ENCODE peak calls at places on chromosomes 12 and 14, in seven cellular contexts. Y is SK-N-SH, X is transverse colon, E is neuronal stem cell, N is uterus, U is mesendoderm, L is left lung. H is an unnamed sample. For H3K36me3 and H3K4me1, the result is how much of the 10 kb centered on the place peaks cover.

GRCh38 chr14:72892879-72893635 is 844 bp downstream of the DPF3 start:
- DNase-seq in L (peak), E (no peak), Y (peak), X (peak), N (peak), U (no peak), H (no peak)

GRCh38 chr14:87332001-87332400 is 661.0 kb downstream of the GALC start:
- DNase-seq in L (no peak), U (no peak), E (no peak), X (no peak), Y (no peak), N (no peak), H (no peak)

GRCh38 chr14:52351561-52352491 is 37.7 kb downstream of the PTGER2 start:
- DNase-seq in E (no peak), N (peak), U (no peak), Y (no peak), X (no peak), L (no peak), H (no peak)

GRCh38 chr12:45299132-45299692 is 83.3 kb downstream of the ANO6 start:
- DNase-seq in X (no peak), L (no peak), N (no peak), Y (no peak), U (peak), E (no peak), H (no peak)

GRCh38 chr14:83006071-83006670 is 1472.5 kb upstream of the SEL1L start:
- DNase-seq in L (no peak), N (no peak), U (peak), E (no peak), Y (no peak), X (no peak), H (no peak)

GRCh38 chr12:2775431-2775830 is 19.3 kb upstream of the FKBP4 start:
- DNase-seq in Y (no peak), N (no peak), U (no peak), X (no peak), L (no peak), E (no peak), H (no peak)

GRCh38 chr12:46386360-46386867 is 13.8 kb upstream of the SLC38A2 start:
- DNase-seq in E (no peak), L (no peak), N (no peak), Y (no peak), U (no peak), X (no peak), H (no peak)

GRCh38 chr12:126493366-126494108 is 1428.3 kb downstream of the AACS start:
- DNase-seq in L (no peak), X (no peak), N (no peak), Y (peak), U (peak), E (no peak), H (no peak)

GRCh38 chr14:93161411-93161940 is 23.2 kb downstream of the MOAP1 start:
- DNase-seq in Y (no peak), U (no peak), L (no peak), E (no peak), N (no peak), X (no peak), H (no peak)

GRCh38 chr12:66901136-66901932 is 222.5 kb upstream of the GRIP1 start:
- DNase-seq in U (no peak), X (no peak), E (no peak), L (no peak), Y (no peak), N (no peak), H (no peak)

GRCh38 chr12:78759387-78759786 is 105.2 kb upstream of the SYT1 start:
- DNase-seq in L (no peak), X (no peak), N (no peak), Y (no peak), U (peak), E (no peak), H (no peak)

GRCh38 chr14:74941676-74942097 is 13.7 kb downstream of the PGF start:
- DNase-seq in U (no peak), E (no peak), L (peak), X (peak), Y (no peak), N (peak), H (no peak)

GRCh38 chr14:50985124-50985815 is 41.0 kb upstream of the PYGL start:
- DNase-seq in X (no peak), N (no peak), E (no peak), U (no peak), L (no peak), Y (no peak), H (no peak)

GRCh38 chr14:65239143-65239672 is 136.9 kb upstream of the MAX start:
- DNase-seq in Y (no peak), U (peak), X (peak), N (no peak), E (no peak), L (no peak), H (no peak)

GRCh38 chr14:90426663-90427062 is 29.8 kb downstream of the CALM1 start:
- DNase-seq in X (peak), L (no peak), Y (peak), E (no peak), N (no peak), U (no peak), H (no peak)

GRCh38 chr12:5035618-5036017 is 8.1 kb upstream of the KCNA5 start:
- DNase-seq in X (no peak), N (no peak), U (no peak), Y (no peak), L (no peak), E (no peak), H (no peak)

GRCh38 chr14:61128382-61129167 is 147.5 kb downstream of the SLC38A6 start:
- DNase-seq in Y (no peak), U (no peak), X (no peak), E (no peak), L (no peak), N (no peak), H (no peak)

GRCh38 chr14:54902143-54902520 is 494 bp downstream of the GCH1 start:
- DNase-seq in N (peak), Y (peak), X (peak), U (peak), E (peak), L (peak), H (no peak)

GRCh38 chr12:67920432-67920831 is 68.8 kb upstream of the IFNG-AS1 start:
- DNase-seq in U (no peak), Y (no peak), X (no peak), E (no peak), L (no peak), N (no peak), H (no peak)

GRCh38 chr14:87615822-87616679 is 376.9 kb downstream of the GALC start:
- DNase-seq in N (peak), E (peak), L (no peak), X (peak), Y (peak), U (peak), H (peak)

GRCh38 chr12:28767836-28768348 is 381.2 kb upstream of the FAR2 start:
- DNase-seq in N (no peak), L (no peak), U (no peak), E (no peak), X (no peak), Y (no peak), H (no peak)

GRCh38 chr14:24409956-24410355 is 11.2 kb downstream of the NYNRIN start:
- DNase-seq in E (no peak), N (no peak), X (no peak), U (no peak), Y (no peak), L (no peak), H (no peak)

GRCh38 chr12:25377475-25378179 is 126.9 kb upstream of the KRAS start:
- DNase-seq in Y (no peak), X (no peak), L (no peak), E (no peak), N (no peak), U (peak), H (no peak)

GRCh38 chr12:114450511-114451300 is 44.8 kb upstream of the TBX5 start:
- DNase-seq in E (no peak), L (no peak), X (no peak), N (no peak), Y (no peak), U (peak), H (no peak)
- H3K36me3 ChIP-seq in E (under half), L (under half), X (under half), N (under half), Y (under half), U (under half), H (under half)

DNA sequence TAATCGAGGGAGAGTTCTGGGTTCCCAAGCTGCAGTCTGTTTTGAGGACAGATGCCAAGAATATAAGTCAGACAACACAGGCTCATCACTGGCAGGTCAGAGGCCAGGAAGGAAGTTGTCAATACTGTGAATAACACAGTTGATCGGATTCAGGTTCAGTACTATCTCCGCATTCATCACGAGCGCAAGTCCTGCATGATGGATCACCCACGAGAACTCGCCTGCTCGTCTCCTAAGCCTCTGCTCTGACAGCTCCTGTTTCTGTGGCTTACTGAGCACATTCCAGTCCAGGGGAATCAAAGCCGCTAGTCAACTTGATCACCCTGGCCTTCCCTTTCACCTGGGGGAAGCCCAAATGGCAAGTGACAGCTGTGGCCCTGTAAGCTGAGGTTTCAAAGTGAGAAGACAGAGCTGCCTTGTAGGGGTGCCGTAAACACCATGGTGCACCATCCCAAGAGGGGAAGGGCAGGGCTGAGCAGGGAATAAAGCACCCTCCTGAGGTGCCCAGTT is 60.1 kb upstream of the DICER1 start:
- DNase-seq in L (no peak), N (no peak), Y (no peak), U (peak), X (no peak), E (no peak), H (no peak)
- H3K27ac ChIP-seq in L (no peak), N (no peak), Y (no peak), U (no peak), X (no peak), E (no peak), H (no peak)

DNA sequence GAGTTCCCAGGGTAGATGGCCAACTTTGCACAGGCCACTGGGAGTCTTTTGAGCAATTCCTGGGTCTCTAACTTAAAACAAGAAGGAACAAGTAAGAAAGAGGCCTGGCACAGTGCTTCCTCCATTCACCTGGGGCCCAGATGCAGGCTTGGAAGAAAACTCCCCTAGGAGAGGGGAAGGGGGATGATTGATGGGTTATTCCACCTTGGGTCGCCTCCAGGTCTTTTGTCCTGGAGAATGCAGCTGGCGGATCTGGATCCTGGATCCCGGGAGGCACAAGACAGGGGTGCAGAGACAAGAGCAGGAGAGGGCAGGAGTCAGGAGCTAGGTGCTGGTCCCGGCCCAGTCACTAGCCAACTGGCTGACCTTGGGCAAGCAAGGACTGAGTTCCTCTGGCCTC is 74.5 kb downstream of the ESRRB start:
- DNase-seq in X (no peak), E (no peak), L (no peak), Y (no peak), N (no peak), U (no peak), H (no peak)
- H3K4me1 ChIP-seq in X (under half), E (under half), L (under half), Y (under half), N (under half), U (under half), H (under half)

GRCh38 chr12:40105515-40106201 is at the start of gene SLC2A13:
- DNase-seq in X (peak), Y (peak), E (peak), L (peak), U (peak), N (peak), H (no peak)
- H3K36me3 ChIP-seq in X (under half), Y (under half), E (under half), L (under half), U (under half), N (under half), H (under half)

GRCh38 chr12:65152586-65152985 is 16.8 kb upstream of the LEMD3 start:
- DNase-seq in L (no peak), E (no peak), X (no peak), N (no peak), Y (no peak), U (no peak), H (no peak)
- H3K27ac ChIP-seq in L (no peak), E (no peak), X (no peak), N (no peak), Y (no peak), U (no peak), H (no peak)

GRCh38 chr12:104296718-104297117 is 6.8 kb upstream of the EID3 start:
- DNase-seq in X (no peak), N (no peak), Y (no peak), L (no peak), U (no peak), E (no peak), H (no peak)
- H3K4me1 ChIP-seq in X (under half), N (under half), Y (under half), L (under half), U (under half), E (under half), H (under half)

DNA sequence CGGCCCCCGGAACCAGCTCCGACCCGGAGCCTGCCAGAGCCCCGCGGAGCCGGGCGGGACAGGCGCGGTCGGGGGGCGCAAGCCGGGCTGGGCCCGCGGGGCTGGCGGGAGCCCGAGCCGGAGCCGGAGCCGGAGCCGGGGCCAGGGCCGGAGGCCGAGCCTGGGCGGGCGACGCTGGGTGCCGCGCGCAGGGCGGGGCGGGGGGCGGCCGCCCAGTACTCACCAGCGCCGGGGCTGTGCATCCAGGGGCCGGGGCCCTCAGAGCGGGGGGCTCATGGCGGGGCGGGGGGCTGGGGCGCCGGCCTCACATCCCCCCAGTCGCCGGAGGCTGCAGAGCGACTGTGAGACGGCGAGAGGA is 180 bp downstream of the HDAC7 start:
- DNase-seq in X (no peak), U (no peak), E (no peak), N (no peak), L (no peak), Y (no peak), H (no peak)
- H3K36me3 ChIP-seq in X (under half), U (under half), E (under half), N (under half), L (under half), Y (under half), H (under half)

GRCh38 chr12:12541782-12542181 is 20.9 kb downstream of the DUSP16 start:
- DNase-seq in Y (no peak), X (no peak), L (no peak), U (no peak), E (no peak), N (no peak), H (no peak)

GRCh38 chr12:12537421-12537820 is 25.2 kb downstream of the DUSP16 start:
- DNase-seq in X (no peak), Y (no peak), E (no peak), L (no peak), U (no peak), N (no peak), H (no peak)

GRCh38 chr12:12540261-12541013 is 22.2 kb downstream of the DUSP16 start:
- DNase-seq in E (no peak), L (no peak), U (no peak), X (no peak), N (no peak), Y (no peak), H (no peak)

GRCh38 chr12:12539411-12539810 is 23.3 kb downstream of the DUSP16 start:
- DNase-seq in E (no peak), Y (no peak), N (no peak), X (peak), U (no peak), L (no peak), H (no peak)

GRCh38 chr12:12538535-12538934 is 24.1 kb downstream of the DUSP16 start:
- DNase-seq in U (no peak), X (peak), Y (no peak), L (no peak), E (no peak), N (no peak), H (no peak)
- H3K27ac ChIP-seq in U (no peak), X (peak), Y (no peak), L (peak), E (no peak), N (no peak), H (no peak)